ENCODE peak calls at places on chromosomes 13 and 19, in seven cellular contexts. One of them, this sample, is unnamed.

GRCh38 chr13:32261567-32261966 is 53.6 kb downstream of the ZAR1L start:
- DNase-seq in testis: peak
- DNase-seq in AG10803: peak
- DNase-seq in posterior vena cava: peak
- DNase-seq in Caki2: no peak
- DNase-seq in endothelial cell: no peak
- DNase-seq in NCI-H2107: no peak
- DNase-seq in this sample: peak

GRCh38 chr13:110560606-110561334 is 752 bp downstream of the RAB20 start:
- DNase-seq in AG10803: no peak
- DNase-seq in testis: peak
- DNase-seq in NCI-H2107: no peak
- DNase-seq in endothelial cell: peak
- DNase-seq in Caki2: peak
- DNase-seq in posterior vena cava: no peak
- DNase-seq in this sample: no peak

GRCh38 chr13:112325941-112326645 is 50.1 kb upstream of the SPACA7 start:
- DNase-seq in NCI-H2107: no peak
- DNase-seq in Caki2: no peak
- DNase-seq in testis: no peak
- DNase-seq in endothelial cell: no peak
- DNase-seq in posterior vena cava: no peak
- DNase-seq in AG10803: no peak
- DNase-seq in this sample: no peak

GRCh38 chr13:75255653-75256052 is 226.3 kb downstream of the TBC1D4 start:
- DNase-seq in endothelial cell: no peak
- DNase-seq in AG10803: no peak
- DNase-seq in Caki2: no peak
- DNase-seq in NCI-H2107: no peak
- DNase-seq in posterior vena cava: no peak
- DNase-seq in testis: no peak
- DNase-seq in this sample: no peak

GRCh38 chr13:60627071-60627686 is 230.2 kb downstream of the TDRD3 start:
- DNase-seq in posterior vena cava: no peak
- DNase-seq in testis: peak
- DNase-seq in NCI-H2107: peak
- DNase-seq in AG10803: peak
- DNase-seq in Caki2: no peak
- DNase-seq in endothelial cell: peak
- DNase-seq in this sample: peak

GRCh38 chr13:41897126-41897525 is 63.8 kb downstream of the VWA8 start:
- DNase-seq in Caki2: no peak
- DNase-seq in testis: no peak
- DNase-seq in NCI-H2107: no peak
- DNase-seq in endothelial cell: no peak
- DNase-seq in AG10803: no peak
- DNase-seq in posterior vena cava: no peak
- DNase-seq in this sample: no peak

GRCh38 chr13:45162821-45163220 is 38.0 kb downstream of the KCTD4 start:
- DNase-seq in Caki2: peak
- DNase-seq in posterior vena cava: no peak
- DNase-seq in testis: no peak
- DNase-seq in NCI-H2107: no peak
- DNase-seq in AG10803: peak
- DNase-seq in endothelial cell: no peak
- DNase-seq in this sample: peak

GRCh38 chr19:57720878-57721277 is 6.5 kb downstream of the ZNF671 start:
- DNase-seq in posterior vena cava: no peak
- DNase-seq in AG10803: no peak
- DNase-seq in NCI-H2107: no peak
- DNase-seq in Caki2: no peak
- DNase-seq in endothelial cell: no peak
- DNase-seq in testis: no peak
- DNase-seq in this sample: no peak

GRCh38 chr19:4988770-4989251 is 19.9 kb downstream of the KDM4B start:
- DNase-seq in endothelial cell: no peak
- DNase-seq in Caki2: peak
- DNase-seq in NCI-H2107: no peak
- DNase-seq in AG10803: peak
- DNase-seq in testis: no peak
- DNase-seq in posterior vena cava: peak
- DNase-seq in this sample: peak

GRCh38 chr19:15181394-15181793 is 19.4 kb downstream of the NOTCH3 start:
- DNase-seq in NCI-H2107: no peak
- DNase-seq in testis: no peak
- DNase-seq in posterior vena cava: no peak
- DNase-seq in endothelial cell: no peak
- DNase-seq in Caki2: no peak
- DNase-seq in AG10803: no peak
- DNase-seq in this sample: no peak

GRCh38 chr13:48233097-48233885 is at the start of gene ITM2B:
- DNase-seq in NCI-H2107: no peak
- DNase-seq in testis: peak
- DNase-seq in AG10803: peak
- DNase-seq in Caki2: peak
- DNase-seq in posterior vena cava: peak
- DNase-seq in endothelial cell: peak
- DNase-seq in this sample: peak

GRCh38 chr19:21264416-21264815 is 64.8 kb downstream of the ZNF708 start:
- DNase-seq in NCI-H2107: no peak
- DNase-seq in posterior vena cava: no peak
- DNase-seq in Caki2: no peak
- DNase-seq in AG10803: no peak
- DNase-seq in testis: no peak
- DNase-seq in endothelial cell: no peak
- DNase-seq in this sample: no peak

GRCh38 chr13:106102776-106103175 is 432.7 kb downstream of the EFNB2 start:
- DNase-seq in posterior vena cava: no peak
- DNase-seq in testis: no peak
- DNase-seq in AG10803: no peak
- DNase-seq in Caki2: peak
- DNase-seq in endothelial cell: no peak
- DNase-seq in NCI-H2107: no peak
- DNase-seq in this sample: no peak

GRCh38 chr19:49954092-49954825 is 6.7 kb downstream of the SIGLEC11 start:
- DNase-seq in endothelial cell: no peak
- DNase-seq in posterior vena cava: peak
- DNase-seq in AG10803: peak
- DNase-seq in testis: peak
- DNase-seq in Caki2: no peak
- DNase-seq in NCI-H2107: no peak
- DNase-seq in this sample: no peak

GRCh38 chr13:112767506-112768471 is 78.0 kb downstream of the ATP11A start:
- DNase-seq in NCI-H2107: no peak
- DNase-seq in posterior vena cava: peak
- DNase-seq in AG10803: no peak
- DNase-seq in Caki2: no peak
- DNase-seq in endothelial cell: no peak
- DNase-seq in testis: no peak
- DNase-seq in this sample: no peak

GRCh38 chr19:56611288-56611687 is 16.2 kb downstream of the ZNF71 start:
- DNase-seq in endothelial cell: no peak
- DNase-seq in AG10803: no peak
- DNase-seq in posterior vena cava: no peak
- DNase-seq in NCI-H2107: no peak
- DNase-seq in testis: peak
- DNase-seq in Caki2: no peak
- DNase-seq in this sample: no peak

GRCh38 chr13:20258963-20259288 is 26.8 kb upstream of the GJB6 start:
- DNase-seq in endothelial cell: no peak
- DNase-seq in testis: no peak
- DNase-seq in NCI-H2107: no peak
- DNase-seq in Caki2: no peak
- DNase-seq in posterior vena cava: no peak
- DNase-seq in AG10803: no peak
- DNase-seq in this sample: no peak

GRCh38 chr13:94602467-94602866 is 810 bp downstream of the GPR180 start:
- DNase-seq in testis: no peak
- DNase-seq in posterior vena cava: no peak
- DNase-seq in endothelial cell: no peak
- DNase-seq in Caki2: no peak
- DNase-seq in AG10803: no peak
- DNase-seq in NCI-H2107: no peak
- DNase-seq in this sample: no peak

GRCh38 chr19:48588670-48589399 is 17.7 kb upstream of the SPACA4 start:
- DNase-seq in NCI-H2107: peak
- DNase-seq in testis: peak
- DNase-seq in AG10803: peak
- DNase-seq in posterior vena cava: peak
- DNase-seq in endothelial cell: peak
- DNase-seq in Caki2: peak
- DNase-seq in this sample: peak

GRCh38 chr19:48330012-48330681 is 4.8 kb downstream of the EMP3 start:
- DNase-seq in testis: peak
- DNase-seq in posterior vena cava: no peak
- DNase-seq in endothelial cell: peak
- DNase-seq in AG10803: no peak
- DNase-seq in Caki2: peak
- DNase-seq in NCI-H2107: peak
- DNase-seq in this sample: no peak

GRCh38 chr13:92136449-92137180 is 738.2 kb downstream of the GPC5 start:
- DNase-seq in endothelial cell: no peak
- DNase-seq in posterior vena cava: no peak
- DNase-seq in testis: no peak
- DNase-seq in NCI-H2107: no peak
- DNase-seq in AG10803: no peak
- DNase-seq in Caki2: no peak
- DNase-seq in this sample: no peak

GRCh38 chr13:37097008-37097579 is 8.4 kb downstream of the CSNK1A1L start:
- DNase-seq in posterior vena cava: no peak
- DNase-seq in AG10803: peak
- DNase-seq in Caki2: no peak
- DNase-seq in testis: no peak
- DNase-seq in endothelial cell: no peak
- DNase-seq in NCI-H2107: no peak
- DNase-seq in this sample: no peak

GRCh38 chr19:48560095-48560530 is 8.1 kb downstream of the SULT2B1 start:
- DNase-seq in Caki2: no peak
- DNase-seq in NCI-H2107: no peak
- DNase-seq in posterior vena cava: no peak
- DNase-seq in testis: no peak
- DNase-seq in AG10803: no peak
- DNase-seq in endothelial cell: no peak
- DNase-seq in this sample: no peak

GRCh38 chr19:13742756-13743155 is 21.6 kb upstream of the MRI1 start:
- DNase-seq in AG10803: no peak
- DNase-seq in NCI-H2107: no peak
- DNase-seq in Caki2: no peak
- DNase-seq in posterior vena cava: no peak
- DNase-seq in endothelial cell: no peak
- DNase-seq in testis: no peak
- DNase-seq in this sample: no peak

GRCh38 chr19:55549500-55550320 is 4.4 kb upstream of the SBK3 start:
- DNase-seq in AG10803: peak
- DNase-seq in endothelial cell: peak
- DNase-seq in NCI-H2107: peak
- DNase-seq in testis: no peak
- DNase-seq in posterior vena cava: no peak
- DNase-seq in Caki2: peak
- DNase-seq in this sample: peak

GRCh38 chr13:101708115-101708514 is 255.6 kb downstream of the ITGBL1 start:
- DNase-seq in testis: no peak
- DNase-seq in Caki2: no peak
- DNase-seq in AG10803: no peak
- DNase-seq in posterior vena cava: no peak
- DNase-seq in endothelial cell: no peak
- DNase-seq in NCI-H2107: no peak
- DNase-seq in this sample: no peak

GRCh38 chr13:36728006-36728405 is 54.2 kb downstream of the SERTM1 start:
- DNase-seq in Caki2: no peak
- DNase-seq in AG10803: no peak
- DNase-seq in NCI-H2107: no peak
- DNase-seq in testis: no peak
- DNase-seq in endothelial cell: no peak
- DNase-seq in posterior vena cava: no peak
- DNase-seq in this sample: no peak

GRCh38 chr19:46579286-46579944 is 21.7 kb upstream of the CALM3 start:
- DNase-seq in AG10803: no peak
- DNase-seq in Caki2: no peak
- DNase-seq in testis: peak
- DNase-seq in posterior vena cava: no peak
- DNase-seq in NCI-H2107: no peak
- DNase-seq in endothelial cell: peak
- DNase-seq in this sample: no peak

GRCh38 chr13:111929036-111929616 is 137.8 kb upstream of the SOX1 start:
- DNase-seq in testis: no peak
- DNase-seq in NCI-H2107: no peak
- DNase-seq in Caki2: no peak
- DNase-seq in AG10803: no peak
- DNase-seq in endothelial cell: no peak
- DNase-seq in posterior vena cava: peak
- DNase-seq in this sample: no peak

GRCh38 chr19:33219261-33219812 is 6.3 kb downstream of the SLC7A10 start:
- DNase-seq in AG10803: no peak
- DNase-seq in endothelial cell: no peak
- DNase-seq in testis: peak
- DNase-seq in Caki2: no peak
- DNase-seq in posterior vena cava: no peak
- DNase-seq in NCI-H2107: no peak
- DNase-seq in this sample: no peak

GRCh38 chr19:2270157-2270571 is 11.8 kb downstream of the PEAK3 start:
- DNase-seq in endothelial cell: no peak
- DNase-seq in NCI-H2107: no peak
- DNase-seq in AG10803: peak
- DNase-seq in Caki2: no peak
- DNase-seq in testis: no peak
- DNase-seq in posterior vena cava: peak
- DNase-seq in this sample: no peak

GRCh38 chr19:38264486-38265212 is at the start of gene SPINT2:
- DNase-seq in NCI-H2107: peak
- DNase-seq in AG10803: no peak
- DNase-seq in posterior vena cava: peak
- DNase-seq in Caki2: no peak
- DNase-seq in testis: no peak
- DNase-seq in endothelial cell: peak
- DNase-seq in this sample: no peak

GRCh38 chr13:106802917-106803316 is 235.0 kb upstream of the ARGLU1 start:
- DNase-seq in posterior vena cava: no peak
- DNase-seq in testis: no peak
- DNase-seq in NCI-H2107: no peak
- DNase-seq in endothelial cell: no peak
- DNase-seq in AG10803: no peak
- DNase-seq in Caki2: no peak
- DNase-seq in this sample: no peak

GRCh38 chr19:23914402-23915286 is at the start of gene ZNF726:
- DNase-seq in AG10803: peak
- DNase-seq in testis: peak
- DNase-seq in endothelial cell: peak
- DNase-seq in NCI-H2107: no peak
- DNase-seq in Caki2: peak
- DNase-seq in posterior vena cava: peak
- DNase-seq in this sample: peak

GRCh38 chr13:104522235-104523072 is 1456.2 kb upstream of the SLC10A2 start:
- DNase-seq in NCI-H2107: no peak
- DNase-seq in posterior vena cava: peak
- DNase-seq in AG10803: no peak
- DNase-seq in endothelial cell: no peak
- DNase-seq in testis: peak
- DNase-seq in Caki2: no peak
- DNase-seq in this sample: no peak

GRCh38 chr19:8571006-8571411 is 6.2 kb downstream of the MYO1F start:
- DNase-seq in endothelial cell: no peak
- DNase-seq in posterior vena cava: no peak
- DNase-seq in AG10803: peak
- DNase-seq in Caki2: no peak
- DNase-seq in testis: peak
- DNase-seq in NCI-H2107: no peak
- DNase-seq in this sample: peak

GRCh38 chr13:110301606-110302131 is 5.3 kb downstream of the COL4A1 start:
- DNase-seq in NCI-H2107: no peak
- DNase-seq in testis: no peak
- DNase-seq in endothelial cell: no peak
- DNase-seq in posterior vena cava: no peak
- DNase-seq in Caki2: no peak
- DNase-seq in AG10803: peak
- DNase-seq in this sample: peak

GRCh38 chr19:8393871-8394250 is 3.7 kb downstream of the RAB11B start:
- DNase-seq in posterior vena cava: peak
- DNase-seq in Caki2: no peak
- DNase-seq in NCI-H2107: no peak
- DNase-seq in AG10803: no peak
- DNase-seq in testis: no peak
- DNase-seq in endothelial cell: no peak
- DNase-seq in this sample: no peak